ENCODE peak calls at places on chromosome 1, in five cellular contexts. One of them, this sample, is unnamed.

GRCh38 chr1:24526045-24526444 is 23.4 kb downstream of the RCAN3 start:
- DNase-seq in esophagus squamous epithelium: no peak
- DNase-seq in left ventricle myocardium inferior: no peak
- DNase-seq in CD8-positive, alpha-beta T cell: no peak
- DNase-seq in cardiac fibroblast: no peak
- DNase-seq in this sample: no peak

GRCh38 chr1:193456883-193457282 is 270.5 kb upstream of the B3GALT2 start:
- DNase-seq in esophagus squamous epithelium: no peak
- DNase-seq in left ventricle myocardium inferior: no peak
- DNase-seq in CD8-positive, alpha-beta T cell: no peak
- DNase-seq in cardiac fibroblast: peak
- DNase-seq in this sample: no peak

GRCh38 chr1:228304225-228304624 is 96.4 kb downstream of the OBSCN start:
- DNase-seq in esophagus squamous epithelium: no peak
- DNase-seq in left ventricle myocardium inferior: no peak
- DNase-seq in CD8-positive, alpha-beta T cell: no peak
- DNase-seq in cardiac fibroblast: no peak
- DNase-seq in this sample: no peak

GRCh38 chr1:34369701-34370455 is 193.2 kb downstream of the C1orf94 start:
- DNase-seq in esophagus squamous epithelium: no peak
- DNase-seq in left ventricle myocardium inferior: no peak
- DNase-seq in CD8-positive, alpha-beta T cell: no peak
- DNase-seq in cardiac fibroblast: no peak
- DNase-seq in this sample: no peak

GRCh38 chr1:212455406-212456165 is 22.9 kb downstream of the NENF start:
- DNase-seq in esophagus squamous epithelium: no peak
- DNase-seq in left ventricle myocardium inferior: peak
- DNase-seq in CD8-positive, alpha-beta T cell: peak
- DNase-seq in cardiac fibroblast: peak
- DNase-seq in this sample: peak

GRCh38 chr1:58047265-58047858 is 499.2 kb downstream of the OMA1 start:
- DNase-seq in esophagus squamous epithelium: no peak
- DNase-seq in left ventricle myocardium inferior: no peak
- DNase-seq in CD8-positive, alpha-beta T cell: peak
- DNase-seq in cardiac fibroblast: peak
- DNase-seq in this sample: no peak

GRCh38 chr1:247110627-247111258 is 6.6 kb upstream of the ZNF669 start:
- DNase-seq in esophagus squamous epithelium: no peak
- DNase-seq in left ventricle myocardium inferior: no peak
- DNase-seq in CD8-positive, alpha-beta T cell: no peak
- DNase-seq in cardiac fibroblast: no peak
- DNase-seq in this sample: no peak

GRCh38 chr1:230094746-230095145 is 27.7 kb downstream of the GALNT2 start:
- DNase-seq in esophagus squamous epithelium: no peak
- DNase-seq in left ventricle myocardium inferior: no peak
- DNase-seq in CD8-positive, alpha-beta T cell: no peak
- DNase-seq in cardiac fibroblast: no peak
- DNase-seq in this sample: no peak

GRCh38 chr1:227940791-227941241 is 6.9 kb downstream of the WNT9A start:
- DNase-seq in esophagus squamous epithelium: no peak
- DNase-seq in left ventricle myocardium inferior: no peak
- DNase-seq in CD8-positive, alpha-beta T cell: no peak
- DNase-seq in cardiac fibroblast: no peak
- DNase-seq in this sample: no peak

GRCh38 chr1:11272842-11273594 is at the start of gene UBIAD1:
- DNase-seq in esophagus squamous epithelium: peak
- DNase-seq in left ventricle myocardium inferior: peak
- DNase-seq in CD8-positive, alpha-beta T cell: peak
- DNase-seq in cardiac fibroblast: peak
- DNase-seq in this sample: no peak

GRCh38 chr1:55584521-55585401 is 369.6 kb upstream of the USP24 start:
- DNase-seq in esophagus squamous epithelium: no peak
- DNase-seq in left ventricle myocardium inferior: no peak
- DNase-seq in CD8-positive, alpha-beta T cell: no peak
- DNase-seq in cardiac fibroblast: peak
- DNase-seq in this sample: no peak

GRCh38 chr1:205232945-205233397 is 5.2 kb downstream of the TMCC2 start:
- DNase-seq in esophagus squamous epithelium: no peak
- DNase-seq in left ventricle myocardium inferior: no peak
- DNase-seq in CD8-positive, alpha-beta T cell: no peak
- DNase-seq in cardiac fibroblast: no peak
- DNase-seq in this sample: no peak

GRCh38 chr1:205230965-205231364 is 3.2 kb downstream of the TMCC2 start:
- DNase-seq in esophagus squamous epithelium: no peak
- DNase-seq in left ventricle myocardium inferior: no peak
- DNase-seq in CD8-positive, alpha-beta T cell: no peak
- DNase-seq in cardiac fibroblast: no peak
- DNase-seq in this sample: no peak

GRCh38 chr1:205229916-205230700 is 2.4 kb downstream of the TMCC2 start:
- DNase-seq in esophagus squamous epithelium: no peak
- DNase-seq in left ventricle myocardium inferior: no peak
- DNase-seq in CD8-positive, alpha-beta T cell: no peak
- DNase-seq in cardiac fibroblast: no peak
- DNase-seq in this sample: no peak

GRCh38 chr1:205229399-205229861 is 1.7 kb downstream of the TMCC2 start:
- DNase-seq in esophagus squamous epithelium: no peak
- DNase-seq in left ventricle myocardium inferior: no peak
- DNase-seq in CD8-positive, alpha-beta T cell: peak
- DNase-seq in cardiac fibroblast: peak
- DNase-seq in this sample: no peak

DNA sequence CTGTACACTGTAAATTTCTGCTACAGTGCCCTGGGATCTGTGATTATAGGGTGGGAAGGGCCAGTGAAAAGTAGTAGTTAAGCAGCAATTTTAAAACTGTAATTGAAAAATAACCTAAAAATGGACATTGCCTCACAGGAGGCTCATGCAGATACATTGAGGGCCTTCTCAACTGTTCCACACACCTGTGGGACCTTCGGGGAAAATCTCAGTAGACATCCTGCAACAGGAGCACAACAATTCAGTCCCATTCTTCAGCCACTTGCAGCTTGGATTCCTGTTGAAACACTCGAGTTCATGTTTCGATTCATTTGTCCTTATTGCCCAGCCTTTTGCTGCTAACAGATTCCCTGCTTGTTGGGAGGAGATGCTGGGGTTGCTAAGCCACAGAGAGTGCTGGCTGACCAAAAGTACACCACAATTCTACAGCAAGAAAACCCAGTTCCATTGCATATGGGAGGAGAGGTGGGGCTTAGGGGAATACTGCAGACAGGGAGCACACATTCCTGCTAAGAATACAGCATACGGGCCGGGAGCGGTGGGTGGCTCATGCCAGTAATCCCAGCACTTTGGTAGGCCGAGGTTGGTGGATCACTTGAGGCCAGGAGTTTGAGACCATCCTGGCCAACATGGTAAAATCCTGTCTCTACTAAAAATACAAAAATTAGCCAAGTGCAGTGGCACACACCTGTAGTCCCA is 4.5 kb downstream of the TMCC2 start:
- DNase-seq in esophagus squamous epithelium: no peak
- DNase-seq in left ventricle myocardium inferior: no peak
- DNase-seq in CD8-positive, alpha-beta T cell: no peak
- DNase-seq in cardiac fibroblast: no peak
- DNase-seq in this sample: no peak
- H3K4me3 ChIP-seq in esophagus squamous epithelium: no peak
- H3K4me3 ChIP-seq in left ventricle myocardium inferior: no peak
- H3K4me3 ChIP-seq in CD8-positive, alpha-beta T cell: no peak
- H3K4me3 ChIP-seq in cardiac fibroblast: no peak
- H3K4me3 ChIP-seq in this sample: no peak

GRCh38 chr1:17919525-17920439 is 164.6 kb downstream of the ACTL8 start:
- DNase-seq in esophagus squamous epithelium: no peak
- DNase-seq in left ventricle myocardium inferior: no peak
- DNase-seq in CD8-positive, alpha-beta T cell: no peak
- DNase-seq in cardiac fibroblast: peak
- DNase-seq in this sample: no peak
- TF ChIP-seq CTCF in esophagus squamous epithelium: peak
- TF ChIP-seq CTCF in left ventricle myocardium inferior: no peak
- TF ChIP-seq CTCF in CD8-positive, alpha-beta T cell: no peak
- TF ChIP-seq CTCF in cardiac fibroblast: no peak
- TF ChIP-seq CTCF in this sample: peak

GRCh38 chr1:39973503-39974135 is 18.7 kb downstream of the MFSD2A start:
- DNase-seq in esophagus squamous epithelium: no peak
- DNase-seq in left ventricle myocardium inferior: peak
- DNase-seq in CD8-positive, alpha-beta T cell: peak
- DNase-seq in cardiac fibroblast: peak
- DNase-seq in this sample: no peak
- H3K4me3 ChIP-seq in esophagus squamous epithelium: no peak
- H3K4me3 ChIP-seq in left ventricle myocardium inferior: no peak
- H3K4me3 ChIP-seq in CD8-positive, alpha-beta T cell: no peak
- H3K4me3 ChIP-seq in cardiac fibroblast: no peak
- H3K4me3 ChIP-seq in this sample: no peak

GRCh38 chr1:2595261-2595811 is 8.8 kb downstream of the PRXL2B start:
- DNase-seq in esophagus squamous epithelium: no peak
- DNase-seq in left ventricle myocardium inferior: no peak
- DNase-seq in CD8-positive, alpha-beta T cell: no peak
- DNase-seq in cardiac fibroblast: no peak
- DNase-seq in this sample: no peak
- TF ChIP-seq CTCF in esophagus squamous epithelium: no peak
- TF ChIP-seq CTCF in left ventricle myocardium inferior: no peak
- TF ChIP-seq CTCF in CD8-positive, alpha-beta T cell: no peak
- TF ChIP-seq CTCF in cardiac fibroblast: no peak
- TF ChIP-seq CTCF in this sample: no peak

GRCh38 chr1:27831568-27832410 is 1.2 kb downstream of the PPP1R8 start:
- DNase-seq in esophagus squamous epithelium: no peak
- DNase-seq in left ventricle myocardium inferior: no peak
- DNase-seq in CD8-positive, alpha-beta T cell: no peak
- DNase-seq in cardiac fibroblast: peak
- DNase-seq in this sample: no peak

GRCh38 chr1:27830621-27831424 is at the start of gene PPP1R8:
- DNase-seq in esophagus squamous epithelium: peak
- DNase-seq in left ventricle myocardium inferior: peak
- DNase-seq in CD8-positive, alpha-beta T cell: peak
- DNase-seq in cardiac fibroblast: peak
- DNase-seq in this sample: peak

GRCh38 chr1:27833470-27833869 is 2.9 kb downstream of the PPP1R8 start:
- DNase-seq in esophagus squamous epithelium: no peak
- DNase-seq in left ventricle myocardium inferior: no peak
- DNase-seq in CD8-positive, alpha-beta T cell: no peak
- DNase-seq in cardiac fibroblast: no peak
- DNase-seq in this sample: no peak

GRCh38 chr1:27832762-27833161 is 2.2 kb downstream of the PPP1R8 start:
- DNase-seq in esophagus squamous epithelium: no peak
- DNase-seq in left ventricle myocardium inferior: no peak
- DNase-seq in CD8-positive, alpha-beta T cell: no peak
- DNase-seq in cardiac fibroblast: peak
- DNase-seq in this sample: no peak
- H3K4me3 ChIP-seq in esophagus squamous epithelium: no peak
- H3K4me3 ChIP-seq in left ventricle myocardium inferior: no peak
- H3K4me3 ChIP-seq in CD8-positive, alpha-beta T cell: no peak
- H3K4me3 ChIP-seq in cardiac fibroblast: no peak
- H3K4me3 ChIP-seq in this sample: no peak

DNA sequence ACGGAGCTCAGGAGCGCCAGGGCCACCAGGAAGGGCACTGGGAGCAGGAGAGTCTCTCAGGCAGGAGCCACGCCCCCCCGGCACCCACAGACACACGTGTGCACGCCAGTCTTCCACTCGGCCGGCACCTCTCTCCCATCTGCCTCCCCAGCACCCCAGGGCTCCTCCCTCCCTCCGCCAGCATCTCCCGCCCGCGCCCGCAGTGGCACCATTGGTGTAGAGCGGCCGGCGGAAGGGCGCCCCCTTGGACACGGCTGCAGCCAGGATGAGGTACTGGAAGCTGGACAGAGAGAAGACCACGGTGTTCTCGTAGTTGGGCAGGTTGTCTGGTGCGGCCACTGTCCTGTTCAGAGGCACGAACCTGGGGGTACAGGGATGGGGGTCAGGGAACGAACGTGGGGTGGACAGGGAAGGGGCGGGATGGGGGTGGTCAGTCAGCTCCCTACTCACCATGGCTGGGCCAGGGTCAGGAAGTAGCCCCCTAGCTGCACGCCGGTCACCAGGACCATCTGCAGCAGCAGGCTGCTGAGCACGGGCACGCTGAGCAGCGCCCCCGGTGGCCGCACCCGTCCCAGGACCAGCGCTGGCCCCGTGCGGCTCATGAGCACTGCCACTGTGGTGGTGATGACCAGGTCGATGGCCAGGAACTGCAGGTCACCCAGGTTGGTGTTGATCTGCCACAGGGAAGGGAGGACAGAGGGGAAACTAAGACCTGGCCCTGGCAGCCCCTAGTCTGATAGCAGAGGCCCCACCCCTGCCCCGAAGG is 6.4 kb upstream of the MFAP2 start:
- DNase-seq in esophagus squamous epithelium: no peak
- DNase-seq in left ventricle myocardium inferior: no peak
- DNase-seq in CD8-positive, alpha-beta T cell: no peak
- DNase-seq in cardiac fibroblast: no peak
- DNase-seq in this sample: no peak
- TF ChIP-seq CTCF in esophagus squamous epithelium: peak
- TF ChIP-seq CTCF in left ventricle myocardium inferior: peak
- TF ChIP-seq CTCF in CD8-positive, alpha-beta T cell: no peak
- TF ChIP-seq CTCF in cardiac fibroblast: peak
- TF ChIP-seq CTCF in this sample: peak

DNA sequence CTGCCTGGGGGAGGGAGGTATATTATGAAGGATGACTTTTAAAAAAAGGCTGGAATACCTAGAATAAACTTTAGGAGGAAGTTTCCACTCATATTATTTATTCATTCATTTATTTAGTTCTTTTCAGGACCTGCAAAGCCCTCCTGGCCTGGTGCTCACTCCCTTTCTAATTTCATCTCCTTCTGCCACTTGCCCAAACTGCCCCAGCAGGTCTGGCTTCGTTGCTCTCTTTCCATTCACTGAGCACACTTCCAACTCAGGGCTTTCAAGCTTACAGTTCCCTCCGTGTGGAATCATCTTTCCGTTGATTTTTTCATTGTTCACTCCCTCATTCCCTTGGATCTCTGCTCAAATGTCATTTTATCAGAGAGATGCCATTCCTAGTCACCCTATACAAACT is 94.0 kb upstream of the HOOK1 start:
- DNase-seq in esophagus squamous epithelium: no peak
- DNase-seq in left ventricle myocardium inferior: no peak
- DNase-seq in CD8-positive, alpha-beta T cell: no peak
- DNase-seq in cardiac fibroblast: no peak
- DNase-seq in this sample: no peak
- H3K4me3 ChIP-seq in esophagus squamous epithelium: no peak
- H3K4me3 ChIP-seq in left ventricle myocardium inferior: no peak
- H3K4me3 ChIP-seq in CD8-positive, alpha-beta T cell: no peak
- H3K4me3 ChIP-seq in cardiac fibroblast: no peak
- H3K4me3 ChIP-seq in this sample: no peak

GRCh38 chr1:25725482-25725881 is 74.5 kb upstream of the SELENON start:
- DNase-seq in esophagus squamous epithelium: no peak
- DNase-seq in left ventricle myocardium inferior: no peak
- DNase-seq in CD8-positive, alpha-beta T cell: no peak
- DNase-seq in cardiac fibroblast: no peak
- DNase-seq in this sample: no peak
- TF ChIP-seq CTCF in esophagus squamous epithelium: no peak
- TF ChIP-seq CTCF in left ventricle myocardium inferior: no peak
- TF ChIP-seq CTCF in CD8-positive, alpha-beta T cell: no peak
- TF ChIP-seq CTCF in cardiac fibroblast: no peak
- TF ChIP-seq CTCF in this sample: no peak

GRCh38 chr1:154759793-154760192 is 110.3 kb downstream of the KCNN3 start:
- DNase-seq in esophagus squamous epithelium: no peak
- DNase-seq in left ventricle myocardium inferior: no peak
- DNase-seq in CD8-positive, alpha-beta T cell: no peak
- DNase-seq in cardiac fibroblast: no peak
- DNase-seq in this sample: no peak

GRCh38 chr1:154757149-154757548 is 112.9 kb downstream of the KCNN3 start:
- DNase-seq in esophagus squamous epithelium: no peak
- DNase-seq in left ventricle myocardium inferior: no peak
- DNase-seq in CD8-positive, alpha-beta T cell: no peak
- DNase-seq in cardiac fibroblast: no peak
- DNase-seq in this sample: no peak

GRCh38 chr1:154758346-154758745 is 111.7 kb downstream of the KCNN3 start:
- DNase-seq in esophagus squamous epithelium: no peak
- DNase-seq in left ventricle myocardium inferior: no peak
- DNase-seq in CD8-positive, alpha-beta T cell: no peak
- DNase-seq in cardiac fibroblast: no peak
- DNase-seq in this sample: no peak

GRCh38 chr1:154759196-154759595 is 110.9 kb downstream of the KCNN3 start:
- DNase-seq in esophagus squamous epithelium: no peak
- DNase-seq in left ventricle myocardium inferior: no peak
- DNase-seq in CD8-positive, alpha-beta T cell: peak
- DNase-seq in cardiac fibroblast: no peak
- DNase-seq in this sample: no peak

GRCh38 chr1:154760469-154760933 is 109.6 kb downstream of the KCNN3 start:
- DNase-seq in esophagus squamous epithelium: no peak
- DNase-seq in left ventricle myocardium inferior: peak
- DNase-seq in CD8-positive, alpha-beta T cell: peak
- DNase-seq in cardiac fibroblast: no peak
- DNase-seq in this sample: no peak
- H3K4me3 ChIP-seq in esophagus squamous epithelium: peak
- H3K4me3 ChIP-seq in left ventricle myocardium inferior: peak
- H3K4me3 ChIP-seq in CD8-positive, alpha-beta T cell: peak
- H3K4me3 ChIP-seq in cardiac fibroblast: no peak
- H3K4me3 ChIP-seq in this sample: peak

This sample was measured in AG04449.